ENCODE peak calls at places on chromosomes 5 and 9, in five cellular contexts. J, S, V, N and D are unnamed samples.

GRCh38 chr5:119532637-119533036 is 80.3 kb downstream of the HSD17B4 start:
- DNase-seq in J (no peak), S (no peak), V (no peak), N (no peak), D (no peak)

GRCh38 chr9:95078934-95079333 is 238.6 kb downstream of the FANCC start:
- DNase-seq in J (no peak), S (no peak), V (no peak), N (no peak), D (no peak)

GRCh38 chr5:64165160-64165499 is 513 bp upstream of the RNF180 start:
- DNase-seq in J (no peak), S (no peak), V (no peak), N (no peak), D (no peak)

GRCh38 chr9:115002371-115003120 is 72.2 kb upstream of the TNFSF8 start:
- DNase-seq in J (no peak), S (no peak), V (no peak), N (no peak), D (no peak)

GRCh38 chr5:21895766-21896165 is 957.4 kb downstream of the CDH12 start:
- DNase-seq in J (no peak), S (no peak), V (no peak), N (no peak), D (no peak)

GRCh38 chr5:2700876-2701275 is 50.6 kb downstream of the IRX2 start:
- DNase-seq in J (no peak), S (no peak), V (no peak), N (no peak), D (no peak)

GRCh38 chr9:126545116-126545515 is 68.6 kb upstream of the LMX1B start:
- DNase-seq in J (no peak), S (no peak), V (no peak), N (no peak), D (no peak)

GRCh38 chr9:111895996-111896941 is at the start of gene UGCG:
- DNase-seq in J (peak; percentile 91), S (peak; percentile 90), V (peak; percentile 83), N (peak; percentile 78), D (peak; percentile 94)

GRCh38 chr5:1294839-1295649 is at the start of gene TERT:
- DNase-seq in J (peak; percentile 30), S (peak; percentile 17), V (peak; percentile 68), N (peak; percentile 27), D (no peak)

GRCh38 chr5:15752886-15753285 is 252.9 kb downstream of the FBXL7 start:
- DNase-seq in J (no peak), S (no peak), V (no peak), N (no peak), D (no peak)

GRCh38 chr9:78806492-78807160 is 509.7 kb downstream of the PSAT1 start:
- DNase-seq in J (peak; percentile 37), S (no peak), V (no peak), N (no peak), D (no peak)

GRCh38 chr5:134136771-134137170 is 22.3 kb downstream of the TCF7 start:
- DNase-seq in J (no peak), S (no peak), V (no peak), N (no peak), D (no peak)

GRCh38 chr5:100794844-100795243 is 108.2 kb downstream of the ST8SIA4 start:
- DNase-seq in J (no peak), S (no peak), V (no peak), N (no peak), D (no peak)

GRCh38 chr9:112887377-112887776 is 3.3 kb downstream of the SLC46A2 start:
- DNase-seq in J (no peak), S (no peak), V (no peak), N (no peak), D (no peak)

GRCh38 chr9:13128266-13128825 is 151.1 kb downstream of the MPDZ start:
- DNase-seq in J (no peak), S (no peak), V (no peak), N (no peak), D (no peak)

GRCh38 chr9:137264067-137264466 is 8.9 kb downstream of the NELFB start:
- DNase-seq in J (no peak), S (no peak), V (no peak), N (no peak), D (no peak)

GRCh38 chr9:109767814-109768213 is 12.2 kb upstream of the PALM2AKAP2 start:
- DNase-seq in J (no peak), S (no peak), V (no peak), N (no peak), D (no peak)

GRCh38 chr5:98771389-98772109 is 1.9 kb upstream of the RGMB start:
- DNase-seq in J (peak; percentile 94), S (peak; percentile 83), V (no peak), N (peak; percentile 11), D (no peak)

GRCh38 chr9:122444366-122444765 is 33.4 kb downstream of the OR1J1 start:
- DNase-seq in J (peak; percentile 92), S (no peak), V (no peak), N (no peak), D (no peak)

GRCh38 chr5:34656700-34657549 is 797 bp downstream of the RAI14 start:
- DNase-seq in J (peak; percentile 33), S (peak; percentile 33), V (no peak), N (no peak), D (no peak)

GRCh38 chr5:42507451-42508092 is 84.3 kb downstream of the GHR start:
- DNase-seq in J (no peak), S (no peak), V (no peak), N (no peak), D (no peak)

GRCh38 chr9:114681594-114682332 is at the start of gene TEX48:
- DNase-seq in J (peak; percentile 80), S (peak; percentile 63), V (peak; percentile 63), N (peak; percentile 69), D (peak; percentile 76)

GRCh38 chr9:109372246-109372645 is 51.4 kb upstream of the EPB41L4B start:
- DNase-seq in J (no peak), S (no peak), V (no peak), N (no peak), D (no peak)

GRCh38 chr9:98523231-98523901 is 185.4 kb downstream of the GABBR2 start:
- DNase-seq in J (peak; percentile 56), S (peak; percentile 6), V (no peak), N (no peak), D (no peak)

GRCh38 chr5:132260714-132261615 is 3.5 kb downstream of the PDLIM4 start:
- DNase-seq in J (peak; percentile 95), S (peak; percentile 81), V (no peak), N (peak; percentile 47), D (no peak)

GRCh38 chr5:59062986-59063683 is 480.3 kb downstream of the RAB3C start:
- DNase-seq in J (no peak), S (no peak), V (no peak), N (no peak), D (no peak)